ENCODE peak calls at places on chromosomes 16 and 17, in seven cellular contexts. Q is GM23248, K is Karpas-422, I is hepatocyte, A is fibroblast of lung, B is A549, T is GM23338. N is an unnamed sample. For H3K4me1, the result is how much of the 10 kb centered on the place peaks cover.

GRCh38 chr17:77214743-77215142 is 74.0 kb downstream of the SEC14L1 start:
- DNase-seq in Q (peak), K (peak), I (peak), A (peak), B (peak), T (peak), N (peak)

GRCh38 chr16:19235886-19236285 is 49.6 kb upstream of the CLEC19A start:
- DNase-seq in Q (no peak), K (no peak), I (no peak), A (no peak), B (no peak), T (no peak), N (no peak)

GRCh38 chr17:55930291-55930809 is 179.5 kb downstream of the PCTP start:
- DNase-seq in Q (no peak), K (no peak), I (no peak), A (no peak), B (no peak), T (no peak), N (no peak)

GRCh38 chr16:85428168-85428898 is 184.8 kb upstream of the GSE1 start:
- DNase-seq in Q (peak), K (peak), I (no peak), A (no peak), B (peak), T (peak), N (peak)

GRCh38 chr16:46730801-46731690 is 17.1 kb downstream of the MYLK3 start:
- DNase-seq in Q (no peak), K (no peak), I (no peak), A (no peak), B (no peak), T (no peak), N (no peak)

GRCh38 chr16:17351471-17352045 is 119.2 kb downstream of the XYLT1 start:
- DNase-seq in Q (no peak), K (no peak), I (no peak), A (no peak), B (no peak), T (no peak), N (no peak)

GRCh38 chr17:62716834-62717588 is 89.5 kb downstream of the MRC2 start:
- DNase-seq in Q (no peak), K (no peak), I (no peak), A (no peak), B (no peak), T (no peak), N (no peak)

GRCh38 chr17:71655542-71655941 is 465.3 kb upstream of the SOX9 start:
- DNase-seq in Q (no peak), K (no peak), I (no peak), A (no peak), B (no peak), T (no peak), N (no peak)

GRCh38 chr16:57961538-57961937 is 9.4 kb downstream of the CNGB1 start:
- DNase-seq in Q (no peak), K (no peak), I (no peak), A (no peak), B (no peak), T (no peak), N (peak)

GRCh38 chr17:61218438-61218837 is 181.2 kb upstream of the TBX2 start:
- DNase-seq in Q (peak), K (no peak), I (no peak), A (peak), B (no peak), T (no peak), N (peak)

GRCh38 chr17:1649116-1649843 is 386 bp downstream of the RILP start:
- DNase-seq in Q (peak), K (peak), I (peak), A (peak), B (peak), T (peak), N (peak)

GRCh38 chr16:12501727-12502457 is 301.8 kb downstream of the CPPED1 start:
- DNase-seq in Q (no peak), K (no peak), I (peak), A (no peak), B (no peak), T (no peak), N (no peak)
- H3K4me2 ChIP-seq in Q (no peak), K (no peak), I (no peak), A (no peak), B (no peak), T (no peak), N (no peak)

GRCh38 chr17:50161023-50161910 is 4.5 kb upstream of the SGCA start:
- DNase-seq in Q (peak), K (peak), I (peak), A (peak), B (peak), T (peak), N (peak)

GRCh38 chr17:50163846-50164696 is 1.7 kb upstream of the SGCA start:
- DNase-seq in Q (no peak), K (no peak), I (no peak), A (no peak), B (no peak), T (no peak), N (no peak)

GRCh38 chr17:50162466-50163254 is 3.1 kb upstream of the SGCA start:
- DNase-seq in Q (no peak), K (no peak), I (no peak), A (no peak), B (no peak), T (no peak), N (no peak)

GRCh38 chr17:50164697-50164988 is 1.2 kb upstream of the SGCA start:
- DNase-seq in Q (no peak), K (no peak), I (no peak), A (no peak), B (no peak), T (no peak), N (peak)

GRCh38 chr17:50161911-50162288 is 3.9 kb upstream of the SGCA start:
- DNase-seq in Q (no peak), K (no peak), I (no peak), A (no peak), B (no peak), T (peak), N (no peak)
- H3K27ac ChIP-seq in Q (no peak), K (no peak), I (no peak), A (no peak), B (peak), T (no peak), N (no peak)

GRCh38 chr16:79593074-79593531 is 7.4 kb downstream of the MAF start:
- DNase-seq in Q (no peak), K (no peak), I (no peak), A (peak), B (no peak), T (no peak), N (peak)
- H3K4me1 ChIP-seq in Q (under half), K (under half), I (under half), A (under half), B (under half), T (half or more), N (under half)

DNA sequence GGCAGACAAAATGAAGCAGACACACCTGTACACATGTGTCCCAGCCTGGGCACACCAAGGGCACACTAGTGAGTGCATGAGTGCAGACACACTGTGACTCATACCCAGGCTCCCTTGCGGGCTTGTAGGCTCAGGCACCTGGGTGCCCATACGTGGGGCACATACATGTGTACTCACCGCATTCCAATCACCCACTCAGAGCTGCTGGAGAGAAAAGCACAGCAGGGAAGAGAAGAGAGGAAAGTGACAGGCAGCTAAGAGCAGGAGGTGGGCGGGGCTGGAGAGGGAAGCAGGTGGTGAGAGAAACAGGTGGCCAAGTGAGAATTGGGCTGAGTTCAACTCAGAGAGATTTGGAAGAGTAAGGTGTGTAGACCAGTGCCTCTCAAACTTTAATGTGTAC is 54.0 kb downstream of the TMEM132E start:
- DNase-seq in Q (no peak), K (no peak), I (peak), A (no peak), B (no peak), T (peak), N (no peak)
- H3K4me2 ChIP-seq in Q (no peak), K (no peak), I (no peak), A (no peak), B (no peak), T (no peak), N (no peak)

GRCh38 chr17:50918071-50918932 is 52.1 kb upstream of the TOB1 start:
- DNase-seq in Q (no peak), K (no peak), I (no peak), A (no peak), B (no peak), T (no peak), N (peak)

GRCh38 chr17:50917418-50917743 is 51.2 kb upstream of the TOB1 start:
- DNase-seq in Q (no peak), K (no peak), I (no peak), A (no peak), B (no peak), T (no peak), N (no peak)

GRCh38 chr17:50916026-50916707 is 50.0 kb upstream of the TOB1 start:
- DNase-seq in Q (peak), K (no peak), I (no peak), A (no peak), B (no peak), T (no peak), N (peak)

GRCh38 chr17:50918933-50919296 is 52.8 kb upstream of the TOB1 start:
- DNase-seq in Q (peak), K (no peak), I (peak), A (no peak), B (no peak), T (no peak), N (peak)

GRCh38 chr17:50916708-50917417 is 50.7 kb upstream of the TOB1 start:
- DNase-seq in Q (no peak), K (no peak), I (no peak), A (no peak), B (no peak), T (no peak), N (peak)
- H3K27ac ChIP-seq in Q (no peak), K (no peak), I (no peak), A (no peak), B (peak), T (no peak), N (no peak)

GRCh38 chr16:23795369-23795768 is 40.4 kb upstream of the PRKCB start:
- DNase-seq in Q (no peak), K (no peak), I (no peak), A (no peak), B (no peak), T (no peak), N (no peak)
- H3K4me1 ChIP-seq in Q (under half), K (under half), I (under half), A (under half), B (under half), T (under half), N (under half)

DNA sequence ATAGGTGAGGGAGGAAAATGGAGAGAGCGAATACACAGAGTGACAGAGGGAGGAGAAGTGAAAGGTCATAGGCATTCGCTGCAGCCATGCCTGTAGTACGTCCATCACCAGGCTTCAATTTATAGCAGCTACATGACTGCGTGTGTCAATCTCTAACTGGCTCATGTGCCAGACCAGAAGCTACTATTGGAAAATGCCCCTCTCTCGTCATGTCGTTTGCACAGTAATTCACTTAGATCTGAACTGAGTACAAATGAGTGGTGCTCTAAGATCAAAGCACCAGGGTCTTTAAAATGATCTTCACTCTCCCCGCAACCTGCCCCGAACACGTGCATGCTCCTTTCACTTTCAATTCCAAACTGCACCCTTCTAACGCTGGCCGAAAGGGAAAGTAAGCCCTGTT is 51.3 kb downstream of the ADCY9 start:
- DNase-seq in Q (no peak), K (no peak), I (no peak), A (no peak), B (no peak), T (no peak), N (no peak)
- H3K4me2 ChIP-seq in Q (no peak), K (no peak), I (peak), A (peak), B (no peak), T (no peak), N (no peak)

DNA sequence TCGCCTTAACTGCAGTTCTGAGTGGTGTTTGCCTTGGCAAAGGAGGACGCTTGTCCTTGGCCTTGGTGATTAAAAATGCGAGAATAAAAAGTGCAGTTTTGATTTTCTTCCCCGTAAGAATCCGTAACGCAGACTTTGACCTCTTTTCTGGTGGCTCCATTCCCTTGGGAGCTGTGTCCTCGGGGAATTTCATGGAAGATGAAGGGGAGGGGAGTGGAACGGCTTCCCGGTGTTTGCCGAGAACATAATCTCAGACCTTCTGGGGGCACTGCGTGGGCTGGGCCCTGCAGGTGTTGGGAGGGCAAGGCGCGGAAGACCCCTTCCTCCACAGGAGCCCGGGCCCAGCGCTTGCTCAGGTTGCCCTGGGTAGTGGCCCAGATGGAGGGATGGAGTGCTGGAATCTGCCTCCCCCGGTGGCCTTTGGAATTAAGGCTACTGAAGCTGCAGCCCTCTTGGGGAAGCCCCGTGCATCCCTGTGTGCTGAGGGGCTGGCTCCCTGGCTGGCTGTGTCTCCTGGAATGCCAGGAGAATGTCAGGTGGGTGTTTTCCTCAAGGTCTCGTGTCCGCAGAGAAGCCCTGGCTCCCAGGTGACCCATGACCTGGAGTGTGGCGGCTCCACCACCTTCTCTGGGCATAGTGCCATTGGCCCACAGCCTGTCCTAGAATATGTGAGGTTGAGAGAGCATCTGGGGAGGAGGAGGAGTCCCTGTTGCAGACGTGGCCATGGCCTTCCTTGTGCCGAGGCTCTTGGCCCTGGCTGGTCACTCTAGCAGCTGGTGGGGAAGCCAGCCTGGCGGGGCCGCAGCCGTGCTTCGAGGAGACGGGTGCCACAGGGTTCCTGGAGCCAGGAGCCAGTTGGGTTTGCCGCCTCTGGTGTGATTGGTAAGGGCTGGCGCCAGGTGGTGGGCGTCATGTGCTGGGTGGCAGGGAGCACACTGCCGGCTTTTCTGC is 3.1 kb downstream of the BAIAP2 start:
- DNase-seq in Q (no peak), K (no peak), I (no peak), A (no peak), B (no peak), T (peak), N (peak)
- H3K27ac ChIP-seq in Q (no peak), K (no peak), I (no peak), A (no peak), B (no peak), T (no peak), N (no peak)